ENCODE peak calls at places on chromosomes 3 and 15, in eight cellular contexts. One of them, this sample, is unnamed.

GRCh38 chr3:158471639-158472294 is 99.2 kb upstream of the MLF1 start:
- DNase-seq in stomach: no peak
- DNase-seq in esophagus squamous epithelium: no peak
- DNase-seq in OCI-LY7: no peak
- DNase-seq in fibroblast of lung: peak
- DNase-seq in aorta: no peak
- DNase-seq in uterus: no peak
- DNase-seq in upper lobe of right lung: no peak
- DNase-seq in this sample: no peak

GRCh38 chr3:45055032-45055410 is 28.9 kb downstream of the CLEC3B start:
- DNase-seq in uterus: no peak
- DNase-seq in OCI-LY7: no peak
- DNase-seq in aorta: no peak
- DNase-seq in stomach: no peak
- DNase-seq in fibroblast of lung: peak
- DNase-seq in upper lobe of right lung: no peak
- DNase-seq in esophagus squamous epithelium: no peak
- DNase-seq in this sample: no peak

GRCh38 chr3:5053021-5053831 is 68.9 kb upstream of the ARL8B start:
- DNase-seq in uterus: peak
- DNase-seq in esophagus squamous epithelium: no peak
- DNase-seq in fibroblast of lung: peak
- DNase-seq in OCI-LY7: no peak
- DNase-seq in stomach: no peak
- DNase-seq in aorta: peak
- DNase-seq in upper lobe of right lung: peak
- DNase-seq in this sample: no peak

GRCh38 chr3:118144919-118145318 is 889.7 kb downstream of the IGSF11 start:
- DNase-seq in aorta: no peak
- DNase-seq in uterus: no peak
- DNase-seq in fibroblast of lung: no peak
- DNase-seq in upper lobe of right lung: no peak
- DNase-seq in esophagus squamous epithelium: no peak
- DNase-seq in OCI-LY7: no peak
- DNase-seq in stomach: no peak
- DNase-seq in this sample: peak

GRCh38 chr15:40093224-40093842 is 15.3 kb downstream of the BMF start:
- DNase-seq in aorta: no peak
- DNase-seq in uterus: peak
- DNase-seq in stomach: no peak
- DNase-seq in OCI-LY7: peak
- DNase-seq in esophagus squamous epithelium: no peak
- DNase-seq in fibroblast of lung: no peak
- DNase-seq in upper lobe of right lung: peak
- DNase-seq in this sample: no peak

GRCh38 chr3:17664923-17665322 is 77.5 kb downstream of the TBC1D5 start:
- DNase-seq in uterus: no peak
- DNase-seq in OCI-LY7: no peak
- DNase-seq in stomach: no peak
- DNase-seq in upper lobe of right lung: no peak
- DNase-seq in fibroblast of lung: no peak
- DNase-seq in aorta: no peak
- DNase-seq in esophagus squamous epithelium: no peak
- DNase-seq in this sample: no peak

GRCh38 chr3:128283429-128283828 is 130.1 kb downstream of the EEFSEC start:
- DNase-seq in esophagus squamous epithelium: no peak
- DNase-seq in upper lobe of right lung: no peak
- DNase-seq in stomach: no peak
- DNase-seq in uterus: no peak
- DNase-seq in aorta: no peak
- DNase-seq in fibroblast of lung: no peak
- DNase-seq in OCI-LY7: no peak
- DNase-seq in this sample: no peak

GRCh38 chr3:175486255-175486654 is 627.1 kb downstream of the NAALADL2 start:
- DNase-seq in aorta: no peak
- DNase-seq in stomach: no peak
- DNase-seq in fibroblast of lung: no peak
- DNase-seq in upper lobe of right lung: no peak
- DNase-seq in OCI-LY7: no peak
- DNase-seq in esophagus squamous epithelium: no peak
- DNase-seq in uterus: no peak
- DNase-seq in this sample: no peak

GRCh38 chr3:56788506-56788905 is 13.2 kb downstream of the ARHGEF3 start:
- DNase-seq in esophagus squamous epithelium: no peak
- DNase-seq in uterus: no peak
- DNase-seq in aorta: no peak
- DNase-seq in fibroblast of lung: no peak
- DNase-seq in stomach: no peak
- DNase-seq in upper lobe of right lung: no peak
- DNase-seq in OCI-LY7: no peak
- DNase-seq in this sample: no peak

GRCh38 chr3:97793415-97794019 is 28.3 kb upstream of the CRYBG3 start:
- DNase-seq in fibroblast of lung: peak
- DNase-seq in uterus: no peak
- DNase-seq in upper lobe of right lung: no peak
- DNase-seq in esophagus squamous epithelium: no peak
- DNase-seq in stomach: no peak
- DNase-seq in OCI-LY7: peak
- DNase-seq in aorta: no peak
- DNase-seq in this sample: peak

GRCh38 chr3:140399853-140400252 is 278.0 kb upstream of the TRIM42 start:
- DNase-seq in uterus: no peak
- DNase-seq in fibroblast of lung: no peak
- DNase-seq in esophagus squamous epithelium: no peak
- DNase-seq in upper lobe of right lung: no peak
- DNase-seq in stomach: no peak
- DNase-seq in OCI-LY7: no peak
- DNase-seq in aorta: no peak
- DNase-seq in this sample: no peak

GRCh38 chr3:58038675-58039302 is 30.6 kb downstream of the FLNB start:
- DNase-seq in uterus: no peak
- DNase-seq in OCI-LY7: no peak
- DNase-seq in fibroblast of lung: peak
- DNase-seq in aorta: no peak
- DNase-seq in stomach: no peak
- DNase-seq in upper lobe of right lung: no peak
- DNase-seq in esophagus squamous epithelium: no peak
- DNase-seq in this sample: no peak

GRCh38 chr3:181696641-181697230 is 15.0 kb upstream of the SOX2 start:
- DNase-seq in upper lobe of right lung: no peak
- DNase-seq in aorta: no peak
- DNase-seq in esophagus squamous epithelium: no peak
- DNase-seq in OCI-LY7: no peak
- DNase-seq in stomach: no peak
- DNase-seq in fibroblast of lung: no peak
- DNase-seq in uterus: no peak
- DNase-seq in this sample: no peak

GRCh38 chr3:157088133-157088488 is 71.8 kb downstream of the CCNL1 start:
- DNase-seq in stomach: no peak
- DNase-seq in esophagus squamous epithelium: no peak
- DNase-seq in upper lobe of right lung: no peak
- DNase-seq in OCI-LY7: no peak
- DNase-seq in uterus: no peak
- DNase-seq in fibroblast of lung: no peak
- DNase-seq in aorta: no peak
- DNase-seq in this sample: no peak

GRCh38 chr15:98881526-98882517 is 125.8 kb downstream of the PGPEP1L start:
- DNase-seq in esophagus squamous epithelium: no peak
- DNase-seq in stomach: no peak
- DNase-seq in fibroblast of lung: peak
- DNase-seq in OCI-LY7: peak
- DNase-seq in upper lobe of right lung: no peak
- DNase-seq in aorta: no peak
- DNase-seq in uterus: peak
- DNase-seq in this sample: peak

GRCh38 chr3:42608586-42608985 is 8.1 kb downstream of the NKTR start:
- DNase-seq in fibroblast of lung: no peak
- DNase-seq in OCI-LY7: no peak
- DNase-seq in uterus: no peak
- DNase-seq in esophagus squamous epithelium: no peak
- DNase-seq in upper lobe of right lung: no peak
- DNase-seq in aorta: no peak
- DNase-seq in stomach: no peak
- DNase-seq in this sample: no peak

GRCh38 chr3:42612928-42613327 is 12.4 kb downstream of the NKTR start:
- DNase-seq in upper lobe of right lung: no peak
- DNase-seq in esophagus squamous epithelium: no peak
- DNase-seq in uterus: no peak
- DNase-seq in OCI-LY7: peak
- DNase-seq in fibroblast of lung: no peak
- DNase-seq in stomach: no peak
- DNase-seq in aorta: no peak
- DNase-seq in this sample: no peak

GRCh38 chr3:42612147-42612680 is 11.7 kb downstream of the NKTR start:
- DNase-seq in aorta: no peak
- DNase-seq in esophagus squamous epithelium: no peak
- DNase-seq in stomach: no peak
- DNase-seq in fibroblast of lung: no peak
- DNase-seq in upper lobe of right lung: no peak
- DNase-seq in uterus: no peak
- DNase-seq in OCI-LY7: no peak
- DNase-seq in this sample: no peak

GRCh38 chr3:42610978-42611377 is 10.5 kb downstream of the NKTR start:
- DNase-seq in uterus: no peak
- DNase-seq in OCI-LY7: no peak
- DNase-seq in esophagus squamous epithelium: no peak
- DNase-seq in aorta: no peak
- DNase-seq in upper lobe of right lung: no peak
- DNase-seq in fibroblast of lung: no peak
- DNase-seq in stomach: no peak
- DNase-seq in this sample: no peak

DNA sequence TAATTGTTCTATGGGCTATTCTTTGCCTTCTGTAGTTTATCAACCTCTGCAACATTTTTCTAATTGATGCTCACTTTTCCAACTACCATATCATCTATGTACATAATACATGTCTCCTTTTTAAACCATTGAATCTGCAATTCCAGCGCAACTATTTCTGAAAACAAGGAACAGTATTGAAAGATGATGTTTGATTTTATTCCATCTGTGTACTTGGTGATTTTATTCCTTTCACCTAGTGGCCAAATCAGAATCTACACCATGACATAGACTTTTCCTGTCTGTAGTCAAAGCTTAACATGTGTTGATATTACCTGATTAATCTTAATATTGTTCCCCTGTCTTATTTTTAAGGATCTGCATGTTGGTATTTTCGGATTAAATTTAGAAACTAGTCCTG is 13.0 kb downstream of the NKTR start:
- DNase-seq in upper lobe of right lung: no peak
- DNase-seq in uterus: no peak
- DNase-seq in OCI-LY7: peak
- DNase-seq in stomach: no peak
- DNase-seq in aorta: no peak
- DNase-seq in fibroblast of lung: no peak
- DNase-seq in esophagus squamous epithelium: no peak
- DNase-seq in this sample: peak
- H3K4me3 ChIP-seq in upper lobe of right lung: no peak
- H3K4me3 ChIP-seq in uterus: no peak
- H3K4me3 ChIP-seq in OCI-LY7: no peak
- H3K4me3 ChIP-seq in stomach: no peak
- H3K4me3 ChIP-seq in aorta: no peak
- H3K4me3 ChIP-seq in fibroblast of lung: no peak
- H3K4me3 ChIP-seq in esophagus squamous epithelium: no peak
- H3K4me3 ChIP-seq in this sample: no peak

GRCh38 chr15:88805031-88805780 is 2.0 kb downstream of the ACAN start:
- DNase-seq in stomach: no peak
- DNase-seq in aorta: no peak
- DNase-seq in fibroblast of lung: no peak
- DNase-seq in esophagus squamous epithelium: no peak
- DNase-seq in uterus: no peak
- DNase-seq in OCI-LY7: peak
- DNase-seq in upper lobe of right lung: no peak
- DNase-seq in this sample: no peak

GRCh38 chr15:88804257-88804656 is 1.0 kb downstream of the ACAN start:
- DNase-seq in aorta: no peak
- DNase-seq in esophagus squamous epithelium: no peak
- DNase-seq in upper lobe of right lung: no peak
- DNase-seq in fibroblast of lung: no peak
- DNase-seq in stomach: no peak
- DNase-seq in OCI-LY7: no peak
- DNase-seq in uterus: no peak
- DNase-seq in this sample: no peak

GRCh38 chr15:88803241-88803919 is at the start of gene ACAN:
- DNase-seq in esophagus squamous epithelium: no peak
- DNase-seq in fibroblast of lung: no peak
- DNase-seq in OCI-LY7: no peak
- DNase-seq in stomach: no peak
- DNase-seq in uterus: no peak
- DNase-seq in aorta: no peak
- DNase-seq in upper lobe of right lung: no peak
- DNase-seq in this sample: no peak

GRCh38 chr15:88802991-88803240 is 320 bp upstream of the ACAN start:
- DNase-seq in uterus: no peak
- DNase-seq in stomach: no peak
- DNase-seq in upper lobe of right lung: no peak
- DNase-seq in OCI-LY7: no peak
- DNase-seq in fibroblast of lung: no peak
- DNase-seq in aorta: no peak
- DNase-seq in esophagus squamous epithelium: no peak
- DNase-seq in this sample: no peak

DNA sequence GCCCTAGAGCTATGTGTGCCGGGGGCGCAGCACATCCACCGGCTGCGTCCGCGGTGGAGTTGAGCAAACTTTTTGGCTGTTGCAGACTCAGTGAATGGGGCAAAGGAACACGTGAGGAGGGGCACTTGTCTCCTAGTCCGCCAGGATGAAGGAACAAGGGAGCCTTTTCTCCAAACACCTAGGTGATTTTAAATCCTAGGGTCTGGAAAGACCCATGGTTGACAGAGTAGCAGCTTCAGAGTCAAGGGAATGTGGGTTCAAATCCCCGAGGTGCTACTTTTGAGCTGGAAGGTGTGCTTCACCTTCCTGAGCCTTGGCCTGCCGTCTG is 648 bp downstream of the ACAN start:
- DNase-seq in OCI-LY7: no peak
- DNase-seq in esophagus squamous epithelium: no peak
- DNase-seq in uterus: no peak
- DNase-seq in fibroblast of lung: no peak
- DNase-seq in aorta: no peak
- DNase-seq in stomach: no peak
- DNase-seq in upper lobe of right lung: no peak
- DNase-seq in this sample: no peak
- H3K4me3 ChIP-seq in OCI-LY7: no peak
- H3K4me3 ChIP-seq in esophagus squamous epithelium: peak
- H3K4me3 ChIP-seq in uterus: no peak
- H3K4me3 ChIP-seq in fibroblast of lung: no peak
- H3K4me3 ChIP-seq in aorta: peak
- H3K4me3 ChIP-seq in stomach: peak
- H3K4me3 ChIP-seq in upper lobe of right lung: no peak
- H3K4me3 ChIP-seq in this sample: no peak

GRCh38 chr15:68188647-68189046 is 16.5 kb downstream of the CALML4 start:
- DNase-seq in uterus: no peak
- DNase-seq in fibroblast of lung: no peak
- DNase-seq in OCI-LY7: peak
- DNase-seq in stomach: no peak
- DNase-seq in upper lobe of right lung: no peak
- DNase-seq in esophagus squamous epithelium: no peak
- DNase-seq in aorta: no peak
- DNase-seq in this sample: no peak
- H3K4me3 ChIP-seq in uterus: no peak
- H3K4me3 ChIP-seq in fibroblast of lung: no peak
- H3K4me3 ChIP-seq in OCI-LY7: peak
- H3K4me3 ChIP-seq in stomach: no peak
- H3K4me3 ChIP-seq in upper lobe of right lung: no peak
- H3K4me3 ChIP-seq in esophagus squamous epithelium: no peak
- H3K4me3 ChIP-seq in aorta: no peak
- H3K4me3 ChIP-seq in this sample: no peak

GRCh38 chr15:84980196-84981053 is 1.2 kb upstream of the PDE8A start:
- DNase-seq in aorta: peak
- DNase-seq in upper lobe of right lung: peak
- DNase-seq in uterus: peak
- DNase-seq in OCI-LY7: peak
- DNase-seq in fibroblast of lung: peak
- DNase-seq in stomach: peak
- DNase-seq in esophagus squamous epithelium: peak
- DNase-seq in this sample: peak
- H3K4me3 ChIP-seq in aorta: peak
- H3K4me3 ChIP-seq in upper lobe of right lung: peak
- H3K4me3 ChIP-seq in uterus: peak
- H3K4me3 ChIP-seq in OCI-LY7: peak
- H3K4me3 ChIP-seq in fibroblast of lung: peak
- H3K4me3 ChIP-seq in stomach: peak
- H3K4me3 ChIP-seq in esophagus squamous epithelium: peak
- H3K4me3 ChIP-seq in this sample: peak